ENCODE peak calls at places on chromosomes 13 and 19, in five cellular contexts. N is heart right ventricle, R is lower lobe of right lung, H is cardiac muscle cell, D is RWPE2. V is an unnamed sample.

GRCh38 chr13:107295391-107296157 is 727.6 kb upstream of the ARGLU1 start:
- DNase-seq in H (no peak), D (no peak), N (no peak), R (no peak), V (no peak)

GRCh38 chr19:2081873-2082810 is 14.0 kb downstream of the MOB3A start:
- DNase-seq in R (peak), D (no peak), H (no peak), N (no peak), V (no peak)

GRCh38 chr13:23140492-23140891 is 40.3 kb upstream of the SGCG start:
- DNase-seq in R (no peak), H (no peak), D (no peak), N (no peak), V (no peak)

GRCh38 chr13:42312817-42313431 is 41.0 kb downstream of the AKAP11 start:
- DNase-seq in D (no peak), N (no peak), H (no peak), R (no peak), V (no peak)

GRCh38 chr13:99694251-99694650 is 193.0 kb downstream of the TM9SF2 start:
- DNase-seq in H (no peak), R (no peak), N (no peak), D (no peak), V (no peak)

GRCh38 chr13:40275155-40275554 is 391.3 kb downstream of the FOXO1 start:
- DNase-seq in D (no peak), R (no peak), H (no peak), N (no peak), V (no peak)

GRCh38 chr19:2273356-2274184 is 8.4 kb downstream of the PEAK3 start:
- DNase-seq in H (peak), D (peak), R (peak), N (peak), V (peak)

GRCh38 chr19:47765522-47766358 is 12.8 kb upstream of the SELENOW start:
- DNase-seq in D (no peak), R (peak), H (peak), N (peak), V (peak)

DNA sequence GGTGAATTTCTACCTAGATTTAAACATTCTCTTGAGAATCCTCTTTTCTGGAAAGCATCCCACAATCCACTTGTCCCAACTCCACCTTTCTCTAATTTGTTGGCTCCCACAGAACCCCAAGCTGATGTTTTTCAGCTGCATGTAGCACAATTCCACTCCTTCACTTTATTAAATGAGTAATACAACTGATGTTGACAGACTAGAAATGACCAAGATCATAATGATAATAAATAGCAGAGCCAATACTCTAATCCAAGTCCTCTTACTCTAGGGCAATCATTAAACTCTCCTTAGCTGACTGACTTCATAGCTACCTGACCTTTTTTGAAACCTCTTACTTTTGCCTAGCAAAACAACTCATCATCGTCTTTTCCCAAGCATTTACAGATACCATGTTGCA is 27.9 kb upstream of the STARD13 start:
- DNase-seq in H (no peak), R (no peak), N (no peak), D (no peak), V (no peak)
- H3K27ac ChIP-seq in H (no peak), R (no peak), N (no peak), D (no peak), V (no peak)

GRCh38 chr13:29449726-29450125 is 145.8 kb downstream of the SLC7A1 start:
- DNase-seq in N (no peak), H (no peak), R (no peak), D (no peak), V (no peak)

GRCh38 chr13:29453657-29454056 is 141.8 kb downstream of the SLC7A1 start:
- DNase-seq in H (no peak), D (no peak), N (no peak), R (no peak), V (no peak)

GRCh38 chr13:29456419-29456818 is 139.1 kb downstream of the SLC7A1 start:
- DNase-seq in N (no peak), H (no peak), D (no peak), R (no peak), V (no peak)

GRCh38 chr13:29454931-29455481 is 140.5 kb downstream of the SLC7A1 start:
- DNase-seq in N (no peak), H (peak), D (peak), R (no peak), V (no peak)

DNA sequence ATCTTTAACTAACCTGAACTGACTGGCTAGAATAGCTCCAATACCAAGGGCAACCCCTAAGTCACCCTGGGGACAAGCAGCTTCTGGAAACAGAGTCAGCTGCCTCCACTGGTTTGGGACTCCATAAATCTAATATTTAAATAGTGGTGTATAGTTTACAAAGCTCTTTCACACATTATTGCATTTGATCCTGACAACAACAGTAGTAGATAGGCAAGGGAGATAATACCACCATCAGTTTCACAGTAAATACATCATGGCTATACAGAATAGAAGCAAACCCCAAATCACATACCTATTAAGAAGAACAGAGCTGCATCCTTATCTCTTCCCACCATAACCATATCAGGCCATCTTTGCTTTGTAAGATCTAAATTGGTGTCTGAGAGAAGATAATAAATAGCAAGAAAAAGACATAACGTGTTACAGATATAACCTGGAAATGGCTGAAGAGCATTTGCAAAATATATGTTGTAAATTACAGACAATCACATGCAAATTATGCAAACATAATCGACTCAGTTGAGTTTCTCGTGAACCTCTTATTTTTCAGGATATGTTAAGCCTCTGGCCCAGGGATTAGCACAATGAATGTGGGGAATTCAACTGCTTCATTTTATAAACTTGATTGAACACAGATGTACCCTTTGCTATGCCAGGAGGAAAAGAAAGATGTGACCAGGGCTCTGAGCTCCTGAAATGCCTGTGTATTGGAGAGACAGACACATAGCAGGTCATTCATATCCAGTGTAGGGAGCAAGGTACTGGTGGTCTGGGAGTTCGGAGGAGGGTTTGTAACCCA is 142.5 kb downstream of the SLC7A1 start:
- DNase-seq in N (no peak), H (no peak), D (no peak), R (no peak), V (no peak)
- H3K27ac ChIP-seq in N (no peak), H (peak), D (no peak), R (no peak), V (no peak)

GRCh38 chr19:34418300-34418699 is 9.9 kb upstream of the UBA2 start:
- DNase-seq in H (no peak), N (no peak), D (no peak), R (no peak), V (no peak)
- H3K27ac ChIP-seq in H (no peak), N (no peak), D (no peak), R (no peak), V (no peak)

GRCh38 chr13:44271031-44271433 is 102.6 kb upstream of the SERP2 start:
- DNase-seq in H (no peak), D (no peak), R (no peak), N (no peak), V (no peak)
- H3K27ac ChIP-seq in H (peak), D (peak), R (peak), N (peak), V (peak)

GRCh38 chr19:7524523-7524922 is 2.1 kb downstream of the MCOLN1 start:
- DNase-seq in N (no peak), R (no peak), D (no peak), H (no peak), V (no peak)

GRCh38 chr19:7521551-7522071 is 813 bp upstream of the MCOLN1 start:
- DNase-seq in D (no peak), H (no peak), N (no peak), R (no peak), V (no peak)

GRCh38 chr19:7522072-7522922 is at the start of gene MCOLN1:
- DNase-seq in D (peak), H (peak), R (peak), N (peak), V (peak)

GRCh38 chr19:7524992-7525739 is 2.7 kb downstream of the MCOLN1 start:
- DNase-seq in R (no peak), H (no peak), N (no peak), D (no peak), V (no peak)

DNA sequence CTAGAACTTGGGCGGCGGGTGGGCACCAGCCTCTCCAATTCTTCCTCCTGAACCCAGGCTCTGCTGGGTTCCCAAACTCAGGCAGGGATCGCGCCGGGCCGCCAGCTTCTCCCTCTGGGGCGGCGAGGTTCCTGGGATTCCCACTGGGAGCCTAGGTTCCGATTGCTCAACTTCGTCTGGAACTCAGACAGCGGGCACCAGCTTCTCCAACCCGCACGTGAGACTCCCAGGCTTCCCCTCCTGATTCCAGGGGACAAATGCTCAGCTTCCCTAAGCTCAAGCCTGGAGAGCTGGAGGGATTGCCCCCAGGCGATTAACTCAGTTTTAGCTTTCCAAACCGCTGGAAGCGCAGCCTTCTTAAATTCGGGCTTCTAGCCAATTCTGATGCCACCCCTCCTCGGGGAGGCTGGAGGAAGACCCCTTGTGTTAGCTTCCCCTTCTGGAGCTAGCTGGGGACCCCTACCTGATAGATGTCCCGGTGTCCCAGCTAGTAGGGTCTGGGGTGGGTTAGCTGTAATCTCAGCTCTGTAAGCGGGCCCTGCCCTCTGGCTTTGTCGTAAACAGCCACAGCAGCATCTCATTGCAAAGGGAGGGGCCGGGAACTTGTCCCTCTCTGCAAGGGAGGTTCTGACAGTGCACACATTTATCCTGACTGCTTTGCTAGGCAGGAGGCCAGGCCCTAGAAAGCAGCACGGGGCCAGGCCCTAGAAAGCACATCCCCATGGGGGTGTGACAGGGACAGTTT is 671 bp downstream of the MCOLN1 start:
- DNase-seq in N (no peak), D (no peak), R (peak), H (peak), V (no peak)
- H3K27ac ChIP-seq in N (peak), D (no peak), R (peak), H (no peak), V (peak)

DNA sequence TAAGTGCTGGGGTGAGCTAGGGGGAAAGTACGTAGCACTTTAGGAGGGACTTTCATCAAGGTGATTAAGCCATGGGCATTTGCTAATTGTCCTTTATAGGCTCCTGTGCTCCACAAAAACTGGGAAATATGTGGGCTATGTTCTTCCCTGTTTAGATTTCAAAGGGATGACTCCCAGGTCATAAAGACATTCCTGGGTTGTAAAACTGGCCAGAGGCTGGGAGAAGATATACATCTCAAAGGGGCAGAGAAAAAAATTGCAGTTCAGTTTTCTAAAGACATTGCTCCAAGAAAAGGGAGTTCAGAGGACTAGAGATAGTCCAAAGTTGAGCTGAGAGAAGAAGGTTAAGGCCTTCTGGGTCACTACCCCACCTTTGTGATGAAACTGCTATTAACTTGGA is 204.8 kb downstream of the MYO16 start:
- DNase-seq in R (no peak), D (no peak), H (no peak), N (no peak), V (no peak)
- H3K27ac ChIP-seq in R (no peak), D (no peak), H (no peak), N (no peak), V (no peak)

GRCh38 chr13:101977475-101977874 is 424.4 kb downstream of the FGF14 start:
- DNase-seq in H (no peak), N (no peak), D (no peak), R (no peak), V (no peak)

GRCh38 chr13:101985321-101985720 is 416.5 kb downstream of the FGF14 start:
- DNase-seq in H (no peak), D (no peak), N (no peak), R (no peak), V (no peak)

GRCh38 chr13:101982903-101983302 is 418.9 kb downstream of the FGF14 start:
- DNase-seq in N (no peak), D (no peak), H (no peak), R (no peak), V (no peak)

GRCh38 chr13:101978546-101979315 is 423.1 kb downstream of the FGF14 start:
- DNase-seq in N (no peak), D (no peak), H (no peak), R (no peak), V (no peak)

DNA sequence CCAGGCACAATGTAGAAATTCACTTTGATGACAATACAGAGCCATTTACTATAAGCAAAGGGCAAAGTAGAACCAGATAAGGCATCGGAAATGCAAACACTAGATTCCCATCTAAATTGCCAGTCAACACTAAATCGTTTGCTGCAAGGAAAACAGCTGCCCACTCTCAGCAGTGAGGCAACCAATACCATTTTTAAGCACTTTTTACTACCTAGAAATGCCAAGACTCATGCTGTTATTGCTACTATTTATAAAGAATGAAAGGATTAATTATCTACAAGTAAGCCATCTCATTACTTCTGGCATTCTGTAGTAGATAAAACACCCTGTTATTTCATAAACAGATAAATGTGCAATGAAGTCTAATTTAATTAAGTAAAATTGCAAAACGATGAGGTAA is 422.0 kb downstream of the FGF14 start:
- DNase-seq in D (no peak), H (no peak), N (no peak), R (no peak), V (no peak)
- H3K27ac ChIP-seq in D (no peak), H (no peak), N (no peak), R (no peak), V (no peak)

GRCh38 chr19:13079542-13079986 is 23.1 kb downstream of the LYL1 start:
- DNase-seq in D (no peak), H (peak), N (no peak), R (peak), V (no peak)

GRCh38 chr19:13076320-13076719 is 26.3 kb downstream of the LYL1 start:
- DNase-seq in R (no peak), N (no peak), H (no peak), D (no peak), V (no peak)

GRCh38 chr19:13077233-13077632 is 25.4 kb downstream of the LYL1 start:
- DNase-seq in H (no peak), D (no peak), N (no peak), R (no peak), V (no peak)

GRCh38 chr19:13076787-13077186 is 25.9 kb downstream of the LYL1 start:
- DNase-seq in R (no peak), N (no peak), H (no peak), D (no peak), V (peak)

DNA sequence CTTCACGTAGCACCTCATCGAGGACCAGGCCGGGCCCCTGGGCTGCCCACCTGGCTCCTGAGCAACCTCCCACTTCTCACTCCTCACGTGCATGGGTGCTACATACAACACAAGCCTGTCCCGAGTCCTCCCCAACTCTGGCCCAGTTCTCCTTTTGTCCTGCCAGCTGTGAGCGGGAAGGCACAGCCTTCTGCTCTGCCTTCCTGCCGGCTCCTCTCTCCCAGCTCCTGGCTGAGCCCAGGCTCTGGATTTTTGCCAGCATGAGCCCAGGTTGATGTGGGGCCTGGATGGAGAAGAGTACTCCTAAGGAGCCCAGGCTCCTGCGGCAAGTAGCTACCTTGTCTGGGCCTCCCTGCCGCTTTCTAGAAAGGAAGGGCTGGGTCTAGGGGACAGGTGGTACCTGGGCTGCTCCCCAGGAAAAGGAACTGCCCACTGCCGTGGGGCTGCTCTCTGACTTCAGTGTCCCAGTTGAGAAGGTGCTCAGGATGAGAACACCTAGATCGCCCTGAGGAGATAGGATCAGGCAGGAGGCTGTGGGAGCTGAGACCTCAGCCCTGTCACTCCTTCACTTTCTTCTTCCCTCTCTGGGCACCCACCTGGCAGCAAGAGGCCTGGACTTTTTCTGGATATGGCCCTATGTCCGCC is 23.6 kb downstream of the LYL1 start:
- DNase-seq in H (no peak), R (no peak), N (no peak), D (no peak), V (no peak)
- H3K27ac ChIP-seq in H (no peak), R (peak), N (peak), D (no peak), V (peak)

GRCh38 chr13:75365724-75366173 is 116.2 kb downstream of the TBC1D4 start:
- DNase-seq in H (peak), D (no peak), R (no peak), N (no peak), V (no peak)

GRCh38 chr13:75363371-75363770 is 118.6 kb downstream of the TBC1D4 start:
- DNase-seq in R (no peak), D (no peak), N (no peak), H (no peak), V (no peak)

GRCh38 chr13:75368167-75368566 is 113.8 kb downstream of the TBC1D4 start:
- DNase-seq in H (peak), D (no peak), R (no peak), N (peak), V (no peak)

GRCh38 chr13:75364131-75364713 is 117.7 kb downstream of the TBC1D4 start:
- DNase-seq in R (no peak), H (no peak), N (no peak), D (no peak), V (no peak)

DNA sequence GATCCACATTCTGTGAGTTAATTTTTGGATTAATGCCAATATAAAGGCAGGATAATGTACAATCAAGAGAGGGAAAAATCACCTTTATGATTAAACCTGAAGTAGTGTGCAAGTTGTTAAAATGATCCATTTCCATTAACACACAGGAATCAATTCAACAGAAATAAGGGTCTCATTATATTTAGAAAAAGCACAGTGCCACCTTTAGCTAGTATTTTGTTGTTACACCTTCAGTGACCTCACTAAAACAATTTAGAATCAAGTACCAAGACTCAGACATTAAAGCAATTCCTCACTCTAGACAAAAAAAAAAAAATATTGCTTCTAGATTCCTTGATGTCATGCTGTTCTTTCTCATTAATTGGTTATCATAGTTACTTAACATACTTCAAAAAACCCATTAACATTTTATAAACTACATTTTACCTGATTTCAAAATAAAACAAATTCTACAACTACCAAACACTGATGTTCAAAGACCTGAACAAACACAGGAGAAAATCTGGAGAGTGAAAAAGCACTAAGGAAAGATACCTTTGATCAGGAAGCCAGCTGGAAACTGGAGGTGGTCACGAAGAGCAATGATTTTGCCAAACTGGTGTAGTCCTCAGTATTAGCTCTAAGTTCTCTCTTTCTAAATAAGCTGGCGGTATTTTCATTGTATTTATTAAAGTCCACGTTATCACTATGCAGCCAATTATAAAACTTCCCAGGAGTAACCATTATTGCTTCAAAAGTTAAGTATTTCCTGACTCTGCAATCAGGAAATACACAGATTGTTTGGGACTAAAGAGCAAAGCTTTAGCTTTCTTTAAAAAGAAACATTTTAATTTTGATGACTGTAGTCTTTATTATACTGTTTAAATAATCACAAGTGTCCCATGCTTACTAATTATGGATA is 115.3 kb downstream of the TBC1D4 start:
- DNase-seq in D (no peak), R (no peak), N (no peak), H (no peak), V (no peak)
- H3K27ac ChIP-seq in D (peak), R (no peak), N (peak), H (no peak), V (no peak)

V was measured in substantia nigra.